ENCODE peak calls at places on chromosomes 1 and 21, in eight cellular contexts. Y, Z, X, M, P, W, I and V are unnamed samples.
A peak's percentile ranks its signal among the peaks of the same experiment; 100 is the strongest.

GRCh38 chr1:43143441-43143888 is 28.6 kb downstream of the EBNA1BP2 start:
- DNase-seq in I (peak; percentile 91), P (no peak), M (no peak), W (no peak), X (no peak), Y (peak; percentile 22), Z (peak; percentile 27), V (no peak)

GRCh38 chr1:153606194-153606593 is 6.7 kb downstream of the S100A16 start:
- DNase-seq in Y (no peak), I (no peak), M (no peak), X (no peak), Z (no peak), W (no peak), P (no peak), V (no peak)

GRCh38 chr1:116380499-116381316 is 7.7 kb downstream of the ATP1A1 start:
- DNase-seq in M (no peak), W (no peak), P (no peak), X (no peak), Y (no peak), Z (no peak), I (no peak), V (no peak)

GRCh38 chr1:147586412-147586811 is 45.1 kb downstream of the BCL9 start:
- DNase-seq in X (no peak), M (no peak), Z (no peak), W (no peak), I (peak; percentile 67), P (no peak), Y (no peak), V (no peak)

GRCh38 chr1:42518894-42519293 is 55.8 kb downstream of the CCDC30 start:
- DNase-seq in P (no peak), M (no peak), I (no peak), W (no peak), Y (no peak), X (no peak), Z (no peak), V (no peak)

GRCh38 chr1:40153073-40153770 is 8.0 kb upstream of the RLF start:
- DNase-seq in Z (peak; percentile 69), I (peak; percentile 73), Y (peak; percentile 79), X (peak; percentile 22), W (no peak), M (no peak), P (no peak), V (no peak)

GRCh38 chr1:205750683-205751651 is 985 bp upstream of the NUCKS1 start:
- DNase-seq in Y (no peak), W (no peak), I (peak; percentile 67), Z (no peak), X (no peak), M (no peak), P (no peak), V (no peak)

GRCh38 chr1:24748191-24749121 is 3.2 kb downstream of the CLIC4 start:
- DNase-seq in W (no peak), X (no peak), P (no peak), I (no peak), Y (peak; percentile 85), M (no peak), Z (no peak), V (no peak)

GRCh38 chr1:51666463-51666862 is 49.6 kb downstream of the OSBPL9 start:
- DNase-seq in W (no peak), Z (no peak), X (peak; percentile 22), I (no peak), M (no peak), Y (no peak), P (peak; percentile 44), V (no peak)

GRCh38 chr21:34702341-34702807 is 33.6 kb downstream of the CLIC6 start:
- DNase-seq in I (no peak), P (peak; percentile 72), X (peak; percentile 25), M (no peak), W (no peak), Z (no peak), Y (no peak), V (no peak)

GRCh38 chr1:231626535-231626950 is at the start of gene DISC1:
- DNase-seq in W (peak; percentile 71), Y (no peak), I (peak; percentile 95), M (peak; percentile 86), X (peak; percentile 84), P (peak; percentile 85), Z (peak; percentile 97), V (peak; percentile 60)

GRCh38 chr1:233233508-233234040 is 62.0 kb downstream of the PCNX2 start:
- DNase-seq in M (no peak), Y (no peak), W (no peak), I (no peak), P (no peak), X (no peak), Z (no peak), V (no peak)

GRCh38 chr1:28417441-28418277 is 48.1 kb downstream of the PHACTR4 start:
- DNase-seq in Z (peak; percentile 63), W (no peak), I (no peak), P (no peak), M (no peak), Y (no peak), X (no peak), V (peak; percentile 77)

GRCh38 chr1:245578751-245579150 is 424.0 kb downstream of the KIF26B start:
- DNase-seq in W (no peak), M (no peak), X (no peak), Z (no peak), I (no peak), Y (no peak), P (no peak), V (no peak)

GRCh38 chr1:224656342-224656741 is 40.2 kb downstream of the CNIH3 start:
- DNase-seq in X (no peak), I (no peak), W (no peak), P (no peak), M (no peak), Y (no peak), Z (no peak), V (no peak)

GRCh38 chr1:199898654-199899053 is 128.9 kb upstream of the NR5A2 start:
- DNase-seq in P (no peak), Z (peak; percentile 62), X (no peak), I (no peak), M (no peak), Y (no peak), W (no peak), V (no peak)

GRCh38 chr1:206738370-206739366 is 31.9 kb upstream of the IL19 start:
- DNase-seq in Y (peak; percentile 47), Z (peak; percentile 82), P (no peak), I (peak; percentile 60), M (no peak), W (no peak), X (no peak), V (no peak)

GRCh38 chr1:245986404-245987221 is 520.5 kb downstream of the SMYD3 start:
- DNase-seq in P (no peak), Z (peak; percentile 78), I (no peak), M (no peak), W (no peak), Y (no peak), X (no peak), V (no peak)

GRCh38 chr21:31594726-31595125 is 64.8 kb upstream of the SOD1 start:
- DNase-seq in Z (no peak), X (no peak), W (no peak), Y (no peak), M (no peak), I (no peak), P (no peak), V (no peak)

GRCh38 chr1:31413405-31414005 is 492 bp downstream of the SERINC2 start:
- DNase-seq in M (peak; percentile 75), Z (peak; percentile 74), X (peak; percentile 76), I (peak; percentile 43), Y (no peak), W (no peak), P (peak; percentile 77), V (peak; percentile 84)

GRCh38 chr21:37592496-37592895 is 225.9 kb downstream of the DYRK1A start:
- DNase-seq in P (no peak), Y (no peak), Z (no peak), X (no peak), I (peak; percentile 36), W (no peak), M (no peak), V (no peak)

GRCh38 chr1:22645936-22646335 is 2.5 kb downstream of the C1QC start:
- DNase-seq in P (peak; percentile 46), Z (no peak), I (no peak), X (no peak), M (no peak), Y (no peak), W (no peak), V (no peak)

GRCh38 chr1:98099501-98099900 is 178.7 kb upstream of the DPYD start:
- DNase-seq in Z (no peak), Y (no peak), I (no peak), W (no peak), M (no peak), P (no peak), X (no peak), V (no peak)

GRCh38 chr21:26732442-26733221 is 112.6 kb downstream of the ADAMTS1 start:
- DNase-seq in I (peak; percentile 85), Y (peak; percentile 8), X (peak; percentile 36), Z (peak; percentile 64), M (peak; percentile 17), W (no peak), P (peak; percentile 43), V (no peak)

DNA sequence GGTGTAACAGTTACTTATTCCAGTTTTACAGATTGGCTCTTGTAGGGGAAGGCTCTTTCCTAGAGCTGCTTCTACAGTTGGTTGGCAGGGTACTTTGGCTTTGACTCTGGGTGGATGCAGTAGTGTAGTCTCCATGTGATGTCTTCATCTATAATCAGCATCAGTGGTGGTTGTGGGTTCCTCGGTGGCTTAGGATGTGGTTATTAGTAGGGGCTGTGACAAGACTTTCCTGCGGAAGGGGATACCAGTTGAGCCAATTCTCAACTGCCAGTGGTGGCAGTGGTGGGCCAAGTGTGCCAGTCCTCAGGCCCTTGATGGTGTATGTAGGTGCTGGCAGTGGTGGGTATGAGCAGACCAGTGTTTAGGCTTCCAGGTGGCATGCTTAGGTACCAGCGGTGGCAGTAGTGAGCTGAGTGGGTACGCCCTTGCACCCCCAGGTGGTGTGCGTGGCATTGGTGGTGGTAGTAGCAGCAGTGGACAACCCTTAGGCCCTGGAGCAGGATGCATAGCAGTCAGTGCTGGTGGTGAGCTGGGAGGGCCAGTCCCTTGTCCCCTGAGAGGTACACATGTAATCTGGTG is 27.2 kb upstream of the KLF18 start:
- DNase-seq in Y (no peak), M (no peak), X (no peak), P (no peak), I (peak; percentile 19), W (no peak), Z (no peak), V (no peak)
- TF ChIP-seq CTCF in Y (peak; percentile 34), M (no peak), X (no peak), P (no peak), I (peak; percentile 66), W (no peak), Z (peak; percentile 28), V (no peak)

GRCh38 chr1:229594227-229595008 is 31.5 kb downstream of the TAF5L start:
- DNase-seq in M (no peak), Z (no peak), X (no peak), W (no peak), P (no peak), I (no peak), Y (no peak), V (no peak)
- H3K36me3 ChIP-seq in M (peaks cover 45% of the 10 kb centered on the region), Z (peaks cover 17% of the 10 kb centered on the region), X (peaks cover 25% of the 10 kb centered on the region), W (peaks cover 9% of the 10 kb centered on the region), P (peaks cover 30% of the 10 kb centered on the region), I (peaks cover 2% of the 10 kb centered on the region), Y (peaks cover 52% of the 10 kb centered on the region), V (no peaks in the 10 kb centered on the region)

GRCh38 chr1:108064255-108064654 is 99.3 kb upstream of the VAV3 start:
- DNase-seq in X (no peak), M (no peak), W (no peak), Z (no peak), Y (no peak), P (no peak), I (no peak), V (no peak)
- TF ChIP-seq CTCF in X (no peak), M (no peak), W (no peak), Z (no peak), Y (no peak), P (no peak), I (no peak), V (no peak)

GRCh38 chr1:62040973-62041372 is 153.7 kb upstream of the L1TD1 start:
- DNase-seq in P (no peak), X (no peak), Z (no peak), M (no peak), Y (no peak), I (no peak), W (no peak), V (no peak)
- H3K36me3 ChIP-seq in P (peaks cover 5% of the 10 kb centered on the region), X (no peaks in the 10 kb centered on the region), Z (no peaks in the 10 kb centered on the region), M (no peaks in the 10 kb centered on the region), Y (no peaks in the 10 kb centered on the region), I (no peaks in the 10 kb centered on the region), W (no peaks in the 10 kb centered on the region), V (peaks cover 12% of the 10 kb centered on the region)